ENCODE peak calls at places on chromosomes 3 and 15, in four cellular contexts. One of them, this sample, is unnamed.

GRCh38 chr3:129934234-129935123 is 40.0 kb upstream of the TRH start:
- DNase-seq in astrocyte: no peak
- DNase-seq in right lobe of liver: no peak
- DNase-seq in WTC11: peak
- DNase-seq in this sample: peak

GRCh38 chr15:34126522-34126921 is 24.6 kb downstream of the PGBD4 start:
- DNase-seq in astrocyte: no peak
- DNase-seq in right lobe of liver: no peak
- DNase-seq in WTC11: no peak
- DNase-seq in this sample: no peak

GRCh38 chr15:52657338-52657737 is 21.9 kb downstream of the ATOSA start:
- DNase-seq in astrocyte: peak
- DNase-seq in right lobe of liver: no peak
- DNase-seq in WTC11: no peak
- DNase-seq in this sample: no peak

GRCh38 chr15:43067717-43068461 is 37.9 kb downstream of the UBR1 start:
- DNase-seq in astrocyte: peak
- DNase-seq in right lobe of liver: no peak
- DNase-seq in WTC11: no peak
- DNase-seq in this sample: no peak

GRCh38 chr15:57866149-57866736 is 159.7 kb downstream of the POLR2M start:
- DNase-seq in astrocyte: no peak
- DNase-seq in right lobe of liver: peak
- DNase-seq in WTC11: peak
- DNase-seq in this sample: peak

GRCh38 chr3:173501941-173502489 is 104.5 kb downstream of the NLGN1 start:
- DNase-seq in astrocyte: peak
- DNase-seq in right lobe of liver: no peak
- DNase-seq in WTC11: no peak
- DNase-seq in this sample: no peak

GRCh38 chr3:45640091-45640507 is 45.5 kb downstream of the LIMD1 start:
- DNase-seq in astrocyte: no peak
- DNase-seq in right lobe of liver: no peak
- DNase-seq in WTC11: no peak
- DNase-seq in this sample: no peak

GRCh38 chr15:97961067-97961954 is 808 bp downstream of the ARRDC4 start:
- DNase-seq in astrocyte: no peak
- DNase-seq in right lobe of liver: peak
- DNase-seq in WTC11: peak
- DNase-seq in this sample: peak

GRCh38 chr15:79467865-79468586 is 35.9 kb downstream of the MINAR1 start:
- DNase-seq in astrocyte: no peak
- DNase-seq in right lobe of liver: no peak
- DNase-seq in WTC11: no peak
- DNase-seq in this sample: no peak

DNA sequence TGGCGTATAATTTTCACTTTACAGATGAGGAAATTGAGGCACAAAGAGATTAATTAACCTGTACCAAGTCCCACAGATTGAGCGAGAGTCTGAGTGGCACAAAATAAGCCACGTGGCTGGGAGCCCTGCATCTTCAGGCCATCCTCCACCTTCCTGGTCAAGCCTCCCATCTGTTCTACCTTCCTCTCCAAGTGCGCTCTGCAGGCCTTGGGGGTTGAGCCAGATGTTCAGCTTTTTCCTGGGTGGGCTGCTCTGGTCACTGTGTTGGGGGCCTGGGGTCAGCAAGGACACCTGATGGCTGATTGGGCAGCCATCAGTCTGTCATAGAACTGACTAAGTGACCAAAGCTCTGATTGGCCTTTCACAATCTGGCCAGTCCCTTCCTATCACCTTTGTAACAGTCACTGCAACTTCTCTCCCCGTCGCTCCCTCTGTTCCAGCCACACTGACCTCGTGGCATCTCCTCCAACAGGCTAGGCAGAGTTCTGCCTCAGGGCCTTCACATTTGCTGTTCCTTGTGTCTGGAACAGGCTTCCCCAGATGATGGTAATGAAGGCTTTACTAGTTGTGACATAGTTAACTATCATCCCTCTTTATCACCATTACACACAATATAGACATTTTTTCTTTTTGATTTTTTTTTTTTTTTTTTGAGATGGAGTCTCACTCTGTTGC is 46.8 kb downstream of the SCN5A start:
- DNase-seq in astrocyte: no peak
- DNase-seq in right lobe of liver: no peak
- DNase-seq in WTC11: no peak
- DNase-seq in this sample: no peak
- TF ChIP-seq CTCF in astrocyte: no peak
- TF ChIP-seq CTCF in right lobe of liver: no peak
- TF ChIP-seq CTCF in WTC11: no peak
- TF ChIP-seq CTCF in this sample: no peak

GRCh38 chr3:17501745-17502144 is 240.7 kb downstream of the TBC1D5 start:
- DNase-seq in astrocyte: no peak
- DNase-seq in right lobe of liver: no peak
- DNase-seq in WTC11: no peak
- DNase-seq in this sample: no peak

GRCh38 chr3:17505856-17506255 is 236.6 kb downstream of the TBC1D5 start:
- DNase-seq in astrocyte: peak
- DNase-seq in right lobe of liver: no peak
- DNase-seq in WTC11: no peak
- DNase-seq in this sample: no peak

GRCh38 chr3:17500618-17501017 is 241.8 kb downstream of the TBC1D5 start:
- DNase-seq in astrocyte: peak
- DNase-seq in right lobe of liver: no peak
- DNase-seq in WTC11: no peak
- DNase-seq in this sample: no peak
- TF ChIP-seq CTCF in astrocyte: no peak
- TF ChIP-seq CTCF in right lobe of liver: no peak
- TF ChIP-seq CTCF in WTC11: no peak
- TF ChIP-seq CTCF in this sample: no peak

DNA sequence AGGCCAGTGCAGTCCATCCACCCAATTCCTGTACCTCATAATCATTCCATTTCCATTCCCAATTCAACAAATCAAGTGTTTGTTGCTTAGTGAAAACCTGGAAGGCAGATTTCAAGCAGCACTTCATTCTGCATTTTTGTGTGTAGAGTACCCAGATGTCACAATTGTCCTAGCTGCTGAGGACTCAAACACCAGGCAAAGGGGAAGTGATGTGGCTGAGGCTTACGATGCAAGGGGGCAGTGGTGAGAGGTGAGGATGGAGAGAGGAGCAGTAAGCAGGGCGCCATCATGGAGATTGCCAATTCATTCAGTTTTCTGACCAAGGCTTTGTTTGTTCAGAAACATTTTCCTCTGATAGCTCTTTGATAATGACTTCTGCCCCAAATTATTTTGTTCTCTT is 83.7 kb upstream of the GSK3B start:
- DNase-seq in astrocyte: no peak
- DNase-seq in right lobe of liver: no peak
- DNase-seq in WTC11: no peak
- DNase-seq in this sample: no peak
- TF ChIP-seq CTCF in astrocyte: no peak
- TF ChIP-seq CTCF in right lobe of liver: no peak
- TF ChIP-seq CTCF in WTC11: no peak
- TF ChIP-seq CTCF in this sample: no peak

GRCh38 chr3:52822363-52822762 is 8.1 kb downstream of the ITIH4 start:
- DNase-seq in astrocyte: no peak
- DNase-seq in right lobe of liver: no peak
- DNase-seq in WTC11: no peak
- DNase-seq in this sample: no peak

GRCh38 chr3:52817221-52817620 is 13.3 kb downstream of the ITIH4 start:
- DNase-seq in astrocyte: no peak
- DNase-seq in right lobe of liver: no peak
- DNase-seq in WTC11: no peak
- DNase-seq in this sample: no peak

GRCh38 chr3:52820741-52821140 is 9.7 kb downstream of the ITIH4 start:
- DNase-seq in astrocyte: no peak
- DNase-seq in right lobe of liver: no peak
- DNase-seq in WTC11: peak
- DNase-seq in this sample: peak

GRCh38 chr3:52817860-52818259 is 12.6 kb downstream of the ITIH4 start:
- DNase-seq in astrocyte: no peak
- DNase-seq in right lobe of liver: no peak
- DNase-seq in WTC11: no peak
- DNase-seq in this sample: no peak

GRCh38 chr3:52819936-52820335 is 10.5 kb downstream of the ITIH4 start:
- DNase-seq in astrocyte: no peak
- DNase-seq in right lobe of liver: no peak
- DNase-seq in WTC11: no peak
- DNase-seq in this sample: no peak
- TF ChIP-seq CTCF in astrocyte: no peak
- TF ChIP-seq CTCF in right lobe of liver: no peak
- TF ChIP-seq CTCF in WTC11: no peak
- TF ChIP-seq CTCF in this sample: no peak

DNA sequence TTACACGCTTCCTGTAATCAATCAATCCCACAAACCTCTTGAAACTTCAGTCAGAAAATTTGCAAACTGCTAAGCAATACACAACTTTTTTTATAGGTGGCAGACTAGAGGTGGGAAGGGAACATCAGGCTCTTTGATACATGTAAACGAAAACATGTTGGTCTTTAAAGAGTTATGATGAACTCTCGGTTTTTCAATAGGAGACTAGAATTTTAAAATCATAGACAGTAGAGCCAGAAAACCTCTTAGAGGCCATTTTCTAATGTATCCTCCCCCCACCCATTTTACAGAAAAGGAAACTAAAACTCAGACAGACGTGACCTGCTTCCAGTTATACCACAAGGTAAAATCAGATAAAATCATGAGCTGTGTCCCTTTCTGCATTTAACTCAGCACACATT is 179.1 kb upstream of the LPP start:
- DNase-seq in astrocyte: no peak
- DNase-seq in right lobe of liver: no peak
- DNase-seq in WTC11: no peak
- DNase-seq in this sample: no peak
- TF ChIP-seq CTCF in astrocyte: no peak
- TF ChIP-seq CTCF in right lobe of liver: peak
- TF ChIP-seq CTCF in WTC11: no peak
- TF ChIP-seq CTCF in this sample: no peak

GRCh38 chr3:197456271-197457091 is 99.3 kb downstream of the BDH1 start:
- DNase-seq in astrocyte: peak
- DNase-seq in right lobe of liver: peak
- DNase-seq in WTC11: peak
- DNase-seq in this sample: peak

GRCh38 chr3:197458906-197459470 is 96.8 kb downstream of the BDH1 start:
- DNase-seq in astrocyte: no peak
- DNase-seq in right lobe of liver: no peak
- DNase-seq in WTC11: no peak
- DNase-seq in this sample: no peak

GRCh38 chr3:197450295-197450694 is 105.5 kb downstream of the BDH1 start:
- DNase-seq in astrocyte: no peak
- DNase-seq in right lobe of liver: no peak
- DNase-seq in WTC11: no peak
- DNase-seq in this sample: no peak

GRCh38 chr3:197458179-197458707 is 97.5 kb downstream of the BDH1 start:
- DNase-seq in astrocyte: no peak
- DNase-seq in right lobe of liver: no peak
- DNase-seq in WTC11: no peak
- DNase-seq in this sample: no peak

GRCh38 chr3:197454014-197454413 is 101.8 kb downstream of the BDH1 start:
- DNase-seq in astrocyte: no peak
- DNase-seq in right lobe of liver: no peak
- DNase-seq in WTC11: no peak
- DNase-seq in this sample: no peak
- TF ChIP-seq CTCF in astrocyte: no peak
- TF ChIP-seq CTCF in right lobe of liver: peak
- TF ChIP-seq CTCF in WTC11: no peak
- TF ChIP-seq CTCF in this sample: no peak

GRCh38 chr3:38738630-38739395 is 77.2 kb downstream of the SCN10A start:
- DNase-seq in astrocyte: no peak
- DNase-seq in right lobe of liver: no peak
- DNase-seq in WTC11: peak
- DNase-seq in this sample: peak
- TF ChIP-seq CTCF in astrocyte: peak
- TF ChIP-seq CTCF in right lobe of liver: no peak
- TF ChIP-seq CTCF in WTC11: peak
- TF ChIP-seq CTCF in this sample: peak

GRCh38 chr3:21839592-21839991 is 88.6 kb upstream of the ZNF385D start:
- DNase-seq in astrocyte: peak
- DNase-seq in right lobe of liver: no peak
- DNase-seq in WTC11: peak
- DNase-seq in this sample: no peak
- TF ChIP-seq CTCF in astrocyte: peak
- TF ChIP-seq CTCF in right lobe of liver: peak
- TF ChIP-seq CTCF in WTC11: no peak
- TF ChIP-seq CTCF in this sample: peak

GRCh38 chr3:159280792-159281191 is 478.9 kb downstream of the MFSD1 start:
- DNase-seq in astrocyte: no peak
- DNase-seq in right lobe of liver: no peak
- DNase-seq in WTC11: no peak
- DNase-seq in this sample: no peak

GRCh38 chr3:159280326-159280725 is 478.5 kb downstream of the MFSD1 start:
- DNase-seq in astrocyte: no peak
- DNase-seq in right lobe of liver: no peak
- DNase-seq in WTC11: no peak
- DNase-seq in this sample: no peak
- TF ChIP-seq CTCF in astrocyte: no peak
- TF ChIP-seq CTCF in right lobe of liver: no peak
- TF ChIP-seq CTCF in WTC11: no peak
- TF ChIP-seq CTCF in this sample: no peak

DNA sequence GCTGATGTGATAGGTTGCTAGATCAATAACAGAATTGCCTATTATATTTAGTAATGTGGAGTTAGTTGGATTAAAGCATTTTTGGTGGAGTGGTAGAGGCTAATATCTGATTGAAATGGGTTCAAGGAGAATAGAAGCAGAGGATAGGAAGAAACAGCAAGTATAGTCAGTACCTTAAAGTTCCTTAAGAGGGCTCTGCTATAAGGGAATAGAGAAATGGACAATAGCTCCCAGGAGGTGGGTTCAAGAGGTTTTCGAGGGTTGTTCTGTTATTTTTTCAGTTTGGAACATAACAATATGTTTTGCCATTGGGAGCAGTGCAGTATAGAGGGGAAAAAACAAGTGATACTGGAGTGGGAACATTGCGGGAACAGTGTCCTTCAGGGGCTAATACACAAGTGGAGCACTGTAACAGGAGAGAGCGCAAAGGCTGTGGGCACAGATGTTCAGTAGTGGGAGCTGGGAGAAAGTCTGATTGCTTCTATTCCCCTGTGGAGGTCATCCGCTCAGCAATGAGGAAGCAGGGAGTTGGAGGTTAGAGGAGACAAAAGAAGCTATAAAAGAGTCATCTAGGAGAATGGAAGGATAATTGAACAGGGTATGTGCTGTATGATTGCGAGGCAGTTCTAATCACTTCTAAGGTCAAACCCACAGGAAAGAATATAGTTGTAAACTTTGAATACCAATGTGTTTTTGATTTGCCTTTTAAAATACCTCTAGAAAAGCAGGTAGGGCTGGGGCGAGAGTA is 3.3 kb downstream of the MRPS11 start:
- DNase-seq in astrocyte: no peak
- DNase-seq in right lobe of liver: no peak
- DNase-seq in WTC11: no peak
- DNase-seq in this sample: no peak
- TF ChIP-seq CTCF in astrocyte: peak
- TF ChIP-seq CTCF in right lobe of liver: no peak
- TF ChIP-seq CTCF in WTC11: no peak
- TF ChIP-seq CTCF in this sample: peak